ENCODE peak calls at places on chromosome 1, in four cellular contexts. N is upper lobe of right lung, Z is fibroblast of lung, I is hepatocyte. R is an unnamed sample. For H3K27me3, the result is how much of the 10 kb centered on the place peaks cover.

GRCh38 chr1:82377201-82377884 is 576.6 kb downstream of the ADGRL2 start:
- DNase-seq in N (no peak), Z (peak), I (peak), R (peak)

GRCh38 chr1:161088587-161089110 is 709 bp downstream of the NECTIN4 start:
- DNase-seq in N (no peak), Z (no peak), I (no peak), R (peak)

GRCh38 chr1:214009613-214010550 is 22.1 kb downstream of the PROX1 start:
- DNase-seq in N (no peak), Z (no peak), I (no peak), R (no peak)

GRCh38 chr1:154862927-154863701 is 7.0 kb downstream of the KCNN3 start:
- DNase-seq in N (no peak), Z (no peak), I (no peak), R (no peak)

GRCh38 chr1:153122831-153123421 is 9.6 kb upstream of the SPRR2F start:
- DNase-seq in N (no peak), Z (no peak), I (peak), R (no peak)

GRCh38 chr1:100703716-100704115 is 15.8 kb upstream of the VCAM1 start:
- DNase-seq in N (no peak), Z (no peak), I (no peak), R (no peak)

GRCh38 chr1:225425211-225425786 is 2.5 kb downstream of the LBR start:
- DNase-seq in N (no peak), Z (peak), I (no peak), R (no peak)

GRCh38 chr1:47023268-47024137 is at the start of gene CYP4X1:
- DNase-seq in N (peak), Z (no peak), I (peak), R (no peak)

GRCh38 chr1:168392958-168393357 is 112.3 kb downstream of the TBX19 start:
- DNase-seq in N (no peak), Z (no peak), I (no peak), R (no peak)

GRCh38 chr1:54950361-54951163 is 29.9 kb upstream of the TMEM61 start:
- DNase-seq in N (peak), Z (peak), I (peak), R (peak)

GRCh38 chr1:44161546-44161945 is 20.1 kb upstream of the KLF18 start:
- DNase-seq in N (no peak), Z (no peak), I (no peak), R (no peak)

GRCh38 chr1:63662056-63662836 is 69.0 kb downstream of the PGM1 start:
- DNase-seq in N (no peak), Z (peak), I (no peak), R (peak)

GRCh38 chr1:82321794-82322193 is 521.1 kb downstream of the ADGRL2 start:
- DNase-seq in N (no peak), Z (no peak), I (no peak), R (no peak)

GRCh38 chr1:31576201-31576669 is at the start of gene TINAGL1:
- DNase-seq in N (peak), Z (no peak), I (peak), R (no peak)

GRCh38 chr1:8787218-8787617 is 30.2 kb downstream of the RERE start:
- DNase-seq in N (no peak), Z (no peak), I (no peak), R (no peak)

GRCh38 chr1:19664453-19665043 is at the start of gene HTR6:
- DNase-seq in N (no peak), Z (no peak), I (peak), R (no peak)

GRCh38 chr1:43994794-43995790 is 3.7 kb downstream of the CCDC24 start:
- DNase-seq in N (no peak), Z (no peak), I (peak), R (no peak)

GRCh38 chr1:55143686-55144085 is 71.5 kb downstream of the USP24 start:
- DNase-seq in N (no peak), Z (no peak), I (peak), R (no peak)

GRCh38 chr1:187244623-187245022 is 415.9 kb downstream of the PLA2G4A start:
- DNase-seq in N (no peak), Z (no peak), I (peak), R (no peak)

DNA sequence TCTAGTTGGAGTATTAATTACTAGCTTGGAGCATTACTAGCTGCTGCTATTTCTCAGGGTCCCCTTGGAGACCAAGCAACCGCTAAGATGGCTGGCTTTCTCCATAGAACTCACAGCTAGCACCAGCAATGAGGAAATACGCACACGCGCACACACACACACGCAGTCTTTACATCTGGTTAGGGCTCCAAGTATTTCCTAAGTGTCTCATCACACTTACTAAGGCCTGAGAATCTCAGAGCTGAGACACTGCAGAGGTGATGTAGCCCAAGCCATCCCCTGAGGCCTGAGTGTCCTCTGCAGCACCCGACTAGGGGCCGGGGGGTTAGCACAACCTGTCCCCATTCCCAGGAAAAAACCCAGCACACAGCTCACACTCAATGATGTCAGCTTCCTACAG is 42.5 kb downstream of the ITPKB start:
- DNase-seq in N (no peak), Z (peak), I (no peak), R (no peak)
- H3K27ac ChIP-seq in N (no peak), Z (no peak), I (peak), R (no peak)

GRCh38 chr1:33119050-33119449 is 38.1 kb downstream of the AZIN2 start:
- DNase-seq in N (no peak), Z (no peak), I (no peak), R (no peak)
- H3K27me3 ChIP-seq in N (under half), Z (under half), I (under half), R (under half)

DNA sequence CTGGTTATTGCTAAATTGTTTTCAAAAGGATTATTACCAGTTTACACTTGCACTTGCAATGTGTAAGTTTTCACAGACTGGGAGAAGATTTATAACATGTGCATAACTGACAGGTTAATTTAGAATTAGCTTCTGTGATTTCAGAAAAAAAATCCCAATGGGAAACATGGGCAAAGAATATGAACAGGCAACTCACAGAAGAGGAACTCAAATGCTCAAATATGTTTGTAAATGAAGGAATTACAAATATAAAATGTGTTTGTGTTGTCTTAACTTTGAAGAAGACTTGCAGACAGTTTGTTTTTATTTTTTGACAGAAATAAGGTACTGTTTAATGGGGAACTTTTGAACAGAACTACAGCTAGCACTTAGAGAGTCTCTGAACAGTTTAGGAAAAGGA is 8.4 kb downstream of the TSEN15 start:
- DNase-seq in N (no peak), Z (no peak), I (no peak), R (no peak)
- H3K27ac ChIP-seq in N (no peak), Z (no peak), I (no peak), R (peak)

GRCh38 chr1:15753776-15754175 is 4.8 kb upstream of the FBLIM1 start:
- DNase-seq in N (no peak), Z (no peak), I (no peak), R (no peak)
- H3K27me3 ChIP-seq in N (under half), Z (under half), I (under half), R (under half)

GRCh38 chr1:173269490-173270230 is 62.5 kb upstream of the TNFSF4 start:
- DNase-seq in N (no peak), Z (peak), I (no peak), R (peak)
- H3K27ac ChIP-seq in N (no peak), Z (no peak), I (no peak), R (peak)

DNA sequence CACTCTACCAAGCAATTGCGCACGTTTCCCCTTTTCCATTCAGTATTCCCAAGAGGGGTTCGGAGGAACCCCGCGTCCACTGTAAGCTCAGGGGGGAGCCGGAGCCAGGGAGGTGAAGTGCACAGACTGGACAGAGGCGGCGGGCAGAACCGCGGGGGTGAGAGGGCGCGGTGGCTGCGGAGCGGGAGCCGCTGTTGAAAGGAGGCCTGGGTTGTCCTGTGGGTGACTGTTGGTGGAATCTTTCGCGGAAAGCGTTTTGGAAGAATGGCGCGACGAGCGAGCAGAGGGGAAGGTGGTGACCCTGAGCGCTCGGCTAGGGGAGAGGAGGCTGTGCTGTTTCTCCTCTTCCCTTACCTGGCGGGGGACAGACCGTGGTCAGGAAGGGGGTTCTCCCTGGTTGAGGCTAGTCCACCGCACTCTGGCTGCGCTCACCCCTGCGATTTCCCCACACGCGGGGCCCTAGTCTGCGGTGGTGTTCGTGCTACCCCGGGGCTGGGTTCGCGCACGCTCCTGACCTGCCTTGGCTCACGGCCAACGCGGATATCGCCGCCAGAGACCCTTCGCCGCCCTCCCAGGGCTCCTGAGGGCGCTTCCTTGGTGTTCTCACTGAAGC is 92.8 kb downstream of the PRKAB2 start:
- DNase-seq in N (no peak), Z (no peak), I (no peak), R (no peak)
- H3K27me3 ChIP-seq in N (half or more), Z (half or more), I (under half), R (half or more)

R was measured in brain microvascular endothelial cell.